ENCODE peak calls at places on chromosomes 3 and 15, in ten cellular contexts. One of them, this sample, is unnamed.

GRCh38 chr3:150255416-150255815 is 152.7 kb upstream of the TSC22D2 start:
- DNase-seq in PC-3: no peak
- DNase-seq in tibial artery: no peak
- DNase-seq in A549: no peak
- DNase-seq in CD4-positive, alpha-beta T cell: no peak
- DNase-seq in hepatocyte: no peak
- DNase-seq in body of pancreas: peak; percentile 62
- DNase-seq in spleen: no peak
- DNase-seq in psoas muscle: peak; percentile 63
- DNase-seq in brain microvascular endothelial cell: no peak
- DNase-seq in this sample: no peak

GRCh38 chr3:7707192-7707591 is 794.4 kb upstream of the LMCD1 start:
- DNase-seq in tibial artery: no peak
- DNase-seq in hepatocyte: no peak
- DNase-seq in brain microvascular endothelial cell: no peak
- DNase-seq in A549: no peak
- DNase-seq in body of pancreas: no peak
- DNase-seq in PC-3: no peak
- DNase-seq in spleen: no peak
- DNase-seq in psoas muscle: no peak
- DNase-seq in CD4-positive, alpha-beta T cell: no peak
- DNase-seq in this sample: no peak

GRCh38 chr15:78810377-78811123 is 714 bp downstream of the ADAMTS7 start:
- DNase-seq in tibial artery: peak; percentile 74
- DNase-seq in CD4-positive, alpha-beta T cell: no peak
- DNase-seq in PC-3: peak; percentile 56
- DNase-seq in A549: peak; percentile 37
- DNase-seq in psoas muscle: peak; percentile 77
- DNase-seq in spleen: peak; percentile 81
- DNase-seq in brain microvascular endothelial cell: peak; percentile 11
- DNase-seq in hepatocyte: peak; percentile 64
- DNase-seq in body of pancreas: peak; percentile 30
- DNase-seq in this sample: peak; percentile 82

GRCh38 chr15:85753791-85754452 is 40.8 kb downstream of the KLHL25 start:
- DNase-seq in spleen: peak; percentile 60
- DNase-seq in PC-3: no peak
- DNase-seq in tibial artery: peak; percentile 58
- DNase-seq in A549: no peak
- DNase-seq in brain microvascular endothelial cell: no peak
- DNase-seq in body of pancreas: no peak
- DNase-seq in hepatocyte: no peak
- DNase-seq in psoas muscle: no peak
- DNase-seq in CD4-positive, alpha-beta T cell: no peak
- DNase-seq in this sample: peak; percentile 16

GRCh38 chr3:66402596-66403267 is 98.1 kb downstream of the LRIG1 start:
- DNase-seq in brain microvascular endothelial cell: peak; percentile 53
- DNase-seq in hepatocyte: no peak
- DNase-seq in CD4-positive, alpha-beta T cell: no peak
- DNase-seq in PC-3: no peak
- DNase-seq in body of pancreas: no peak
- DNase-seq in tibial artery: no peak
- DNase-seq in spleen: no peak
- DNase-seq in psoas muscle: no peak
- DNase-seq in A549: no peak
- DNase-seq in this sample: no peak

GRCh38 chr3:16508591-16508995 is 4.9 kb downstream of the RFTN1 start:
- DNase-seq in A549: no peak
- DNase-seq in PC-3: no peak
- DNase-seq in hepatocyte: no peak
- DNase-seq in tibial artery: no peak
- DNase-seq in body of pancreas: no peak
- DNase-seq in brain microvascular endothelial cell: no peak
- DNase-seq in CD4-positive, alpha-beta T cell: no peak
- DNase-seq in spleen: no peak
- DNase-seq in psoas muscle: no peak
- DNase-seq in this sample: no peak

GRCh38 chr3:25027639-25028038 is 400.4 kb upstream of the RARB start:
- DNase-seq in psoas muscle: no peak
- DNase-seq in hepatocyte: no peak
- DNase-seq in PC-3: no peak
- DNase-seq in A549: no peak
- DNase-seq in tibial artery: no peak
- DNase-seq in CD4-positive, alpha-beta T cell: no peak
- DNase-seq in body of pancreas: no peak
- DNase-seq in spleen: no peak
- DNase-seq in brain microvascular endothelial cell: no peak
- DNase-seq in this sample: no peak

GRCh38 chr15:41948499-41948898 is 23.9 kb downstream of the EHD4 start:
- DNase-seq in PC-3: no peak
- DNase-seq in hepatocyte: no peak
- DNase-seq in psoas muscle: peak; percentile 79
- DNase-seq in brain microvascular endothelial cell: no peak
- DNase-seq in CD4-positive, alpha-beta T cell: no peak
- DNase-seq in spleen: no peak
- DNase-seq in A549: no peak
- DNase-seq in body of pancreas: no peak
- DNase-seq in tibial artery: peak; percentile 84
- DNase-seq in this sample: no peak

GRCh38 chr3:46469680-46470357 is 5.1 kb upstream of the LTF start:
- DNase-seq in tibial artery: no peak
- DNase-seq in psoas muscle: no peak
- DNase-seq in brain microvascular endothelial cell: no peak
- DNase-seq in body of pancreas: peak; percentile 57
- DNase-seq in hepatocyte: no peak
- DNase-seq in A549: no peak
- DNase-seq in spleen: no peak
- DNase-seq in PC-3: no peak
- DNase-seq in CD4-positive, alpha-beta T cell: no peak
- DNase-seq in this sample: no peak

GRCh38 chr3:77189258-77189657 is 149.4 kb downstream of the ROBO2 start:
- DNase-seq in tibial artery: no peak
- DNase-seq in psoas muscle: no peak
- DNase-seq in PC-3: no peak
- DNase-seq in hepatocyte: no peak
- DNase-seq in body of pancreas: no peak
- DNase-seq in CD4-positive, alpha-beta T cell: no peak
- DNase-seq in A549: no peak
- DNase-seq in spleen: no peak
- DNase-seq in brain microvascular endothelial cell: no peak
- DNase-seq in this sample: no peak

GRCh38 chr3:156811092-156811862 is 14.9 kb upstream of the LEKR1 start:
- DNase-seq in brain microvascular endothelial cell: no peak
- DNase-seq in hepatocyte: no peak
- DNase-seq in tibial artery: no peak
- DNase-seq in CD4-positive, alpha-beta T cell: no peak
- DNase-seq in A549: no peak
- DNase-seq in spleen: no peak
- DNase-seq in PC-3: no peak
- DNase-seq in psoas muscle: no peak
- DNase-seq in body of pancreas: no peak
- DNase-seq in this sample: no peak

DNA sequence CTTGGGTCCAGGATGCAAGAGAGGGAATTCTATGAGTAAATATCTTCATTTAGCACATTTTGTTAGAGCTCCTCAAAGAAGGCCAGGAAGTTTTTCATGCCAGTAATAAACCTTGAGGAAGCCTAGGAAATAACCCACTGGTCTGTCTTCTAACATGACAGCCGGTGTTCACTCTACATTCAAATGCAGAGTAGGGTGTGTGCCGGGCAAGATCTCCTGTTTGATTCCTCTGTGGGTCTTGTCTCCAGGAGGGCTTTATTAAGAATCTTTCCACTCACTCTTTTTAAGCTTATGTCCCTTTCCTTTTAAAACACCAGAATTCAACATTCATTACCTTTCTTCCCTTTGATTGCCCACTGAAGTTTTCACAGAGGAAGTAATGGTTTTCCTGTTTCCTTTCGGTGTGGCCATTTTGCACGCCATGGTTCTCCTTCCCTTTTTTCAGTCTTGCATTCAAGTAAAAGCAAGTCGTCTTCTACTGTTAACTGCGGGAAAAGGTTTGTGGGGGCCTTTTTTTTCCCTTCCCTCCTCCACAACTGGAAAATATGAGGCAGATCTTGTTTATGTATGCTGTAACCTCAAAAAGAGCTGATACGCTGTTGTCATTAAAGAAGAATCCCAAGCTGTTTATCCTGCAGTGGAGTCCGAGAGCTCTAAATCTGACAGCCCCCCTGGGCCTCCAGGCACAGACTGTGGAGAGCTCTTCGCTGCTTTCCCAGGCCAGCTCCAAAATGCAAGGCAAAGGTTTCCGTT is 40.6 kb downstream of the FILIP1L start:
- DNase-seq in spleen: no peak
- DNase-seq in CD4-positive, alpha-beta T cell: no peak
- DNase-seq in PC-3: no peak
- DNase-seq in brain microvascular endothelial cell: peak; percentile 79
- DNase-seq in A549: no peak
- DNase-seq in body of pancreas: no peak
- DNase-seq in hepatocyte: peak; percentile 72
- DNase-seq in psoas muscle: no peak
- DNase-seq in tibial artery: no peak
- DNase-seq in this sample: no peak
- H3K27ac ChIP-seq in spleen: peak overlapping the region; percentile 6
- H3K27ac ChIP-seq in CD4-positive, alpha-beta T cell: no peak overlapping the region
- H3K27ac ChIP-seq in PC-3: no peak overlapping the region
- H3K27ac ChIP-seq in brain microvascular endothelial cell: peak overlapping the region; percentile 70
- H3K27ac ChIP-seq in A549: no peak overlapping the region
- H3K27ac ChIP-seq in body of pancreas: no peak overlapping the region
- H3K27ac ChIP-seq in hepatocyte: peak overlapping the region; percentile 94
- H3K27ac ChIP-seq in psoas muscle: peak overlapping the region; percentile 80
- H3K27ac ChIP-seq in tibial artery: peak overlapping the region; percentile 79
- H3K27ac ChIP-seq in this sample: peak overlapping the region; percentile 86

GRCh38 chr15:67504796-67505195 is 16.1 kb upstream of the C15orf61 start:
- DNase-seq in tibial artery: no peak
- DNase-seq in hepatocyte: no peak
- DNase-seq in CD4-positive, alpha-beta T cell: no peak
- DNase-seq in body of pancreas: no peak
- DNase-seq in brain microvascular endothelial cell: no peak
- DNase-seq in PC-3: peak; percentile 3
- DNase-seq in A549: no peak
- DNase-seq in psoas muscle: no peak
- DNase-seq in spleen: no peak
- DNase-seq in this sample: no peak

GRCh38 chr15:67501836-67502461 is 19.0 kb upstream of the C15orf61 start:
- DNase-seq in psoas muscle: no peak
- DNase-seq in spleen: no peak
- DNase-seq in body of pancreas: no peak
- DNase-seq in PC-3: no peak
- DNase-seq in brain microvascular endothelial cell: no peak
- DNase-seq in hepatocyte: no peak
- DNase-seq in A549: no peak
- DNase-seq in CD4-positive, alpha-beta T cell: no peak
- DNase-seq in tibial artery: no peak
- DNase-seq in this sample: no peak

GRCh38 chr15:67504061-67504460 is 16.9 kb upstream of the C15orf61 start:
- DNase-seq in hepatocyte: no peak
- DNase-seq in body of pancreas: no peak
- DNase-seq in tibial artery: no peak
- DNase-seq in A549: no peak
- DNase-seq in psoas muscle: no peak
- DNase-seq in CD4-positive, alpha-beta T cell: no peak
- DNase-seq in brain microvascular endothelial cell: no peak
- DNase-seq in PC-3: no peak
- DNase-seq in spleen: no peak
- DNase-seq in this sample: no peak

GRCh38 chr15:67505675-67506572 is 15.0 kb upstream of the C15orf61 start:
- DNase-seq in body of pancreas: no peak
- DNase-seq in A549: no peak
- DNase-seq in hepatocyte: no peak
- DNase-seq in PC-3: no peak
- DNase-seq in psoas muscle: no peak
- DNase-seq in spleen: no peak
- DNase-seq in tibial artery: no peak
- DNase-seq in brain microvascular endothelial cell: no peak
- DNase-seq in CD4-positive, alpha-beta T cell: no peak
- DNase-seq in this sample: no peak

GRCh38 chr15:67501177-67501835 is 19.6 kb upstream of the C15orf61 start:
- DNase-seq in PC-3: peak; percentile 46
- DNase-seq in psoas muscle: no peak
- DNase-seq in A549: peak; percentile 33
- DNase-seq in CD4-positive, alpha-beta T cell: no peak
- DNase-seq in hepatocyte: peak; percentile 30
- DNase-seq in brain microvascular endothelial cell: no peak
- DNase-seq in body of pancreas: no peak
- DNase-seq in spleen: no peak
- DNase-seq in tibial artery: no peak
- DNase-seq in this sample: no peak
- H3K27ac ChIP-seq in PC-3: no peak overlapping the region
- H3K27ac ChIP-seq in psoas muscle: no peak overlapping the region
- H3K27ac ChIP-seq in A549: no peak overlapping the region
- H3K27ac ChIP-seq in CD4-positive, alpha-beta T cell: no peak overlapping the region
- H3K27ac ChIP-seq in hepatocyte: no peak overlapping the region
- H3K27ac ChIP-seq in brain microvascular endothelial cell: no peak overlapping the region
- H3K27ac ChIP-seq in body of pancreas: no peak overlapping the region
- H3K27ac ChIP-seq in spleen: no peak overlapping the region
- H3K27ac ChIP-seq in tibial artery: no peak overlapping the region
- H3K27ac ChIP-seq in this sample: no peak overlapping the region

GRCh38 chr3:59189561-59190338 is 139.9 kb upstream of the CFAP20DC start:
- DNase-seq in PC-3: peak; percentile 23
- DNase-seq in body of pancreas: no peak
- DNase-seq in hepatocyte: peak; percentile 13
- DNase-seq in A549: peak; percentile 17
- DNase-seq in spleen: no peak
- DNase-seq in CD4-positive, alpha-beta T cell: no peak
- DNase-seq in tibial artery: no peak
- DNase-seq in psoas muscle: no peak
- DNase-seq in brain microvascular endothelial cell: no peak
- DNase-seq in this sample: no peak
- H3K27ac ChIP-seq in PC-3: no peak overlapping the region
- H3K27ac ChIP-seq in body of pancreas: no peak overlapping the region
- H3K27ac ChIP-seq in hepatocyte: peak overlapping the region; percentile 47
- H3K27ac ChIP-seq in A549: no peak overlapping the region
- H3K27ac ChIP-seq in spleen: no peak overlapping the region
- H3K27ac ChIP-seq in CD4-positive, alpha-beta T cell: no peak overlapping the region
- H3K27ac ChIP-seq in tibial artery: no peak overlapping the region
- H3K27ac ChIP-seq in psoas muscle: no peak overlapping the region
- H3K27ac ChIP-seq in brain microvascular endothelial cell: no peak overlapping the region
- H3K27ac ChIP-seq in this sample: no peak overlapping the region

GRCh38 chr3:124088801-124089200 is 96.9 kb upstream of the ROPN1 start:
- DNase-seq in psoas muscle: no peak
- DNase-seq in CD4-positive, alpha-beta T cell: no peak
- DNase-seq in brain microvascular endothelial cell: no peak
- DNase-seq in body of pancreas: no peak
- DNase-seq in tibial artery: no peak
- DNase-seq in A549: no peak
- DNase-seq in hepatocyte: no peak
- DNase-seq in spleen: no peak
- DNase-seq in PC-3: no peak
- DNase-seq in this sample: no peak

GRCh38 chr3:124094496-124094895 is 102.6 kb upstream of the ROPN1 start:
- DNase-seq in psoas muscle: no peak
- DNase-seq in tibial artery: no peak
- DNase-seq in body of pancreas: no peak
- DNase-seq in brain microvascular endothelial cell: no peak
- DNase-seq in PC-3: no peak
- DNase-seq in hepatocyte: no peak
- DNase-seq in CD4-positive, alpha-beta T cell: no peak
- DNase-seq in spleen: no peak
- DNase-seq in A549: no peak
- DNase-seq in this sample: no peak

GRCh38 chr3:124097362-124098120 is 105.6 kb upstream of the ROPN1 start:
- DNase-seq in body of pancreas: no peak
- DNase-seq in CD4-positive, alpha-beta T cell: no peak
- DNase-seq in psoas muscle: no peak
- DNase-seq in hepatocyte: no peak
- DNase-seq in spleen: no peak
- DNase-seq in PC-3: peak; percentile 38
- DNase-seq in tibial artery: no peak
- DNase-seq in A549: no peak
- DNase-seq in brain microvascular endothelial cell: no peak
- DNase-seq in this sample: no peak

GRCh38 chr3:124092811-124093210 is 100.9 kb upstream of the ROPN1 start:
- DNase-seq in body of pancreas: no peak
- DNase-seq in CD4-positive, alpha-beta T cell: no peak
- DNase-seq in brain microvascular endothelial cell: no peak
- DNase-seq in tibial artery: no peak
- DNase-seq in spleen: no peak
- DNase-seq in PC-3: no peak
- DNase-seq in hepatocyte: no peak
- DNase-seq in psoas muscle: no peak
- DNase-seq in A549: no peak
- DNase-seq in this sample: no peak
- H3K27ac ChIP-seq in body of pancreas: no peak overlapping the region
- H3K27ac ChIP-seq in CD4-positive, alpha-beta T cell: no peak overlapping the region
- H3K27ac ChIP-seq in brain microvascular endothelial cell: no peak overlapping the region
- H3K27ac ChIP-seq in tibial artery: peak overlapping the region; percentile 5
- H3K27ac ChIP-seq in spleen: no peak overlapping the region
- H3K27ac ChIP-seq in PC-3: no peak overlapping the region
- H3K27ac ChIP-seq in hepatocyte: no peak overlapping the region
- H3K27ac ChIP-seq in psoas muscle: no peak overlapping the region
- H3K27ac ChIP-seq in A549: no peak overlapping the region
- H3K27ac ChIP-seq in this sample: no peak overlapping the region